ENCODE peak calls at places on chromosomes 1 and 21, in four cellular contexts. F is GM03348; M is activated T-helper 2 cell treated with anti-CD3 and anti-CD28 coated beads, Interferon-gamma antibody, Interleukin-2, Interleukin-4, amounts not matched to agents 10 μg/mL and 5 μg/mL and 100 μg/mL, durations not matched to agents 14 hours and 24 hours and 36 hours; P is stimulated activated CD8-positive, alpha-beta memory T cell treated with anti-CD3 and anti-CD28 coated beads, Interleukin-7, amount 100 ng/mL, for 4 hours. U is an unnamed sample.
A peak's percentile ranks its signal among the peaks of the same experiment; 100 is the strongest.

GRCh38 chr1:58060548-58061170 is 485.9 kb downstream of the OMA1 start:
- DNase-seq in F (no peak), M (no peak), P (no peak), U (peak; percentile 14)

GRCh38 chr1:64242895-64243756 is 39.7 kb downstream of the UBE2U start:
- DNase-seq in F (peak; percentile 48), M (no peak), P (no peak), U (peak; percentile 62)

GRCh38 chr21:39082656-39083376 is 100.4 kb downstream of the PSMG1 start:
- DNase-seq in F (no peak), M (no peak), P (no peak), U (no peak)

GRCh38 chr1:36156329-36157114 is 562 bp downstream of the MAP7D1 start:
- DNase-seq in F (peak; percentile 72), M (peak; percentile 58), P (peak; percentile 44), U (peak; percentile 52)

GRCh38 chr1:53442297-53442696 is 16.9 kb upstream of the DMRTB1 start:
- DNase-seq in F (no peak), M (no peak), P (no peak), U (no peak)

GRCh38 chr21:29246614-29247013 is 52.1 kb upstream of the BACH1 start:
- DNase-seq in F (no peak), M (no peak), P (no peak), U (no peak)

GRCh38 chr1:164671597-164672327 is 112.8 kb downstream of the PBX1 start:
- DNase-seq in F (peak; percentile 19), M (no peak), P (no peak), U (no peak)

GRCh38 chr1:197140123-197140522 is 6.3 kb downstream of the ASPM start:
- DNase-seq in F (peak; percentile 4), M (no peak), P (no peak), U (no peak)

GRCh38 chr1:29682171-29682917 is 446.0 kb downstream of the PTPRU start:
- DNase-seq in F (no peak), M (peak; percentile 2), P (no peak), U (no peak)

GRCh38 chr21:26469789-26470188 is 103.3 kb downstream of the CYYR1 start:
- DNase-seq in F (peak; percentile 80), M (no peak), P (no peak), U (no peak)

GRCh38 chr1:77036560-77036959 is 169.3 kb downstream of the ST6GALNAC5 start:
- DNase-seq in F (no peak), M (no peak), P (no peak), U (no peak)

GRCh38 chr1:30353637-30354036 is 369.7 kb downstream of the MATN1 start:
- DNase-seq in F (peak; percentile 36), M (no peak), P (no peak), U (peak; percentile 2)

GRCh38 chr21:27586326-27586725 is 619.4 kb upstream of the ADAMTS5 start:
- DNase-seq in F (no peak), M (no peak), P (no peak), U (no peak)

GRCh38 chr1:101239095-101240040 is 2.5 kb downstream of the S1PR1 start:
- DNase-seq in F (no peak), M (peak; percentile 71), P (peak; percentile 43), U (no peak)

GRCh38 chr21:44686000-44686781 is 4.2 kb upstream of the KRTAP12-1 start:
- DNase-seq in F (no peak), M (peak; percentile 7), P (no peak), U (no peak)

GRCh38 chr1:168090395-168090794 is 46.3 kb downstream of the GPR161 start:
- DNase-seq in F (no peak), M (no peak), P (no peak), U (no peak)

GRCh38 chr1:218475275-218475674 is 130.1 kb downstream of the TGFB2 start:
- DNase-seq in F (no peak), M (no peak), P (no peak), U (no peak)

GRCh38 chr1:170661646-170662411 is 2.1 kb upstream of the PRRX1 start:
- DNase-seq in F (peak; percentile 76), M (no peak), P (no peak), U (no peak)

GRCh38 chr1:86441581-86441980 is 17.6 kb downstream of the CLCA2 start:
- DNase-seq in F (no peak), M (no peak), P (no peak), U (no peak)

U was measured in G401.